ENCODE peak calls at places on chromosome 4, in nine cellular contexts. One of them, this sample, is unnamed.

GRCh38 chr4:104064650-104065577 is 345.1 kb upstream of the TACR3 start:
- DNase-seq in activated effector memory CD4-positive, alpha-beta T cell treated with anti-CD3 and anti-CD28 coated beads, Interleukin-2, amount 50 U/mL, for 16 hours: no peak
- DNase-seq in stimulated activated effector memory CD8-positive, alpha-beta T cell treated with anti-CD3 and anti-CD28 coated beads, Interleukin-12 subunit alpha, Interleukin-12 subunit beta, amount 100 ng/mL, for 72 hours: no peak
- DNase-seq in effector CD4-positive, alpha-beta T cell: no peak
- DNase-seq in NAMALWA: peak; percentile 56
- DNase-seq in kidney: no peak
- DNase-seq in NCI-H2029: peak; percentile 20
- DNase-seq in non-pigmented ciliary epithelial cell: peak; percentile 14
- DNase-seq in posterior cingulate gyrus: peak; percentile 77
- DNase-seq in this sample: no peak

GRCh38 chr4:174216935-174217272 is 66.6 kb downstream of the FBXO8 start:
- DNase-seq in activated effector memory CD4-positive, alpha-beta T cell treated with anti-CD3 and anti-CD28 coated beads, Interleukin-2, amount 50 U/mL, for 16 hours: no peak
- DNase-seq in stimulated activated effector memory CD8-positive, alpha-beta T cell treated with anti-CD3 and anti-CD28 coated beads, Interleukin-12 subunit alpha, Interleukin-12 subunit beta, amount 100 ng/mL, for 72 hours: no peak
- DNase-seq in effector CD4-positive, alpha-beta T cell: no peak
- DNase-seq in NAMALWA: no peak
- DNase-seq in kidney: no peak
- DNase-seq in NCI-H2029: no peak
- DNase-seq in non-pigmented ciliary epithelial cell: no peak
- DNase-seq in posterior cingulate gyrus: no peak
- DNase-seq in this sample: no peak

GRCh38 chr4:10104211-10104990 is 12.2 kb downstream of the WDR1 start:
- DNase-seq in activated effector memory CD4-positive, alpha-beta T cell treated with anti-CD3 and anti-CD28 coated beads, Interleukin-2, amount 50 U/mL, for 16 hours: no peak
- DNase-seq in stimulated activated effector memory CD8-positive, alpha-beta T cell treated with anti-CD3 and anti-CD28 coated beads, Interleukin-12 subunit alpha, Interleukin-12 subunit beta, amount 100 ng/mL, for 72 hours: no peak
- DNase-seq in effector CD4-positive, alpha-beta T cell: no peak
- DNase-seq in NAMALWA: no peak
- DNase-seq in kidney: peak; percentile 58
- DNase-seq in NCI-H2029: no peak
- DNase-seq in non-pigmented ciliary epithelial cell: no peak
- DNase-seq in posterior cingulate gyrus: no peak
- DNase-seq in this sample: no peak

GRCh38 chr4:178137732-178138471 is 695.7 kb upstream of the AGA start:
- DNase-seq in activated effector memory CD4-positive, alpha-beta T cell treated with anti-CD3 and anti-CD28 coated beads, Interleukin-2, amount 50 U/mL, for 16 hours: peak; percentile 54
- DNase-seq in stimulated activated effector memory CD8-positive, alpha-beta T cell treated with anti-CD3 and anti-CD28 coated beads, Interleukin-12 subunit alpha, Interleukin-12 subunit beta, amount 100 ng/mL, for 72 hours: no peak
- DNase-seq in effector CD4-positive, alpha-beta T cell: no peak
- DNase-seq in NAMALWA: no peak
- DNase-seq in kidney: no peak
- DNase-seq in NCI-H2029: no peak
- DNase-seq in non-pigmented ciliary epithelial cell: no peak
- DNase-seq in posterior cingulate gyrus: no peak
- DNase-seq in this sample: no peak

GRCh38 chr4:150329338-150329737 is 251.1 kb downstream of the DCLK2 start:
- DNase-seq in activated effector memory CD4-positive, alpha-beta T cell treated with anti-CD3 and anti-CD28 coated beads, Interleukin-2, amount 50 U/mL, for 16 hours: no peak
- DNase-seq in stimulated activated effector memory CD8-positive, alpha-beta T cell treated with anti-CD3 and anti-CD28 coated beads, Interleukin-12 subunit alpha, Interleukin-12 subunit beta, amount 100 ng/mL, for 72 hours: no peak
- DNase-seq in effector CD4-positive, alpha-beta T cell: no peak
- DNase-seq in NAMALWA: no peak
- DNase-seq in kidney: no peak
- DNase-seq in NCI-H2029: no peak
- DNase-seq in non-pigmented ciliary epithelial cell: no peak
- DNase-seq in posterior cingulate gyrus: no peak
- DNase-seq in this sample: no peak

GRCh38 chr4:156476359-156476758 is 495.2 kb downstream of the PDGFC start:
- DNase-seq in activated effector memory CD4-positive, alpha-beta T cell treated with anti-CD3 and anti-CD28 coated beads, Interleukin-2, amount 50 U/mL, for 16 hours: no peak
- DNase-seq in stimulated activated effector memory CD8-positive, alpha-beta T cell treated with anti-CD3 and anti-CD28 coated beads, Interleukin-12 subunit alpha, Interleukin-12 subunit beta, amount 100 ng/mL, for 72 hours: no peak
- DNase-seq in effector CD4-positive, alpha-beta T cell: no peak
- DNase-seq in NAMALWA: no peak
- DNase-seq in kidney: no peak
- DNase-seq in NCI-H2029: no peak
- DNase-seq in non-pigmented ciliary epithelial cell: peak; percentile 98
- DNase-seq in posterior cingulate gyrus: no peak
- DNase-seq in this sample: no peak

GRCh38 chr4:168811793-168812651 is 198.0 kb downstream of the CBR4 start:
- DNase-seq in activated effector memory CD4-positive, alpha-beta T cell treated with anti-CD3 and anti-CD28 coated beads, Interleukin-2, amount 50 U/mL, for 16 hours: no peak
- DNase-seq in stimulated activated effector memory CD8-positive, alpha-beta T cell treated with anti-CD3 and anti-CD28 coated beads, Interleukin-12 subunit alpha, Interleukin-12 subunit beta, amount 100 ng/mL, for 72 hours: no peak
- DNase-seq in effector CD4-positive, alpha-beta T cell: no peak
- DNase-seq in NAMALWA: no peak
- DNase-seq in kidney: no peak
- DNase-seq in NCI-H2029: no peak
- DNase-seq in non-pigmented ciliary epithelial cell: no peak
- DNase-seq in posterior cingulate gyrus: no peak
- DNase-seq in this sample: no peak

GRCh38 chr4:141046255-141046654 is 87.0 kb downstream of the RNF150 start:
- DNase-seq in activated effector memory CD4-positive, alpha-beta T cell treated with anti-CD3 and anti-CD28 coated beads, Interleukin-2, amount 50 U/mL, for 16 hours: no peak
- DNase-seq in stimulated activated effector memory CD8-positive, alpha-beta T cell treated with anti-CD3 and anti-CD28 coated beads, Interleukin-12 subunit alpha, Interleukin-12 subunit beta, amount 100 ng/mL, for 72 hours: no peak
- DNase-seq in effector CD4-positive, alpha-beta T cell: no peak
- DNase-seq in NAMALWA: no peak
- DNase-seq in kidney: no peak
- DNase-seq in NCI-H2029: no peak
- DNase-seq in non-pigmented ciliary epithelial cell: peak; percentile 99
- DNase-seq in posterior cingulate gyrus: no peak
- DNase-seq in this sample: no peak

GRCh38 chr4:112031712-112032328 is 113.4 kb upstream of the FAM241A start:
- DNase-seq in activated effector memory CD4-positive, alpha-beta T cell treated with anti-CD3 and anti-CD28 coated beads, Interleukin-2, amount 50 U/mL, for 16 hours: no peak
- DNase-seq in stimulated activated effector memory CD8-positive, alpha-beta T cell treated with anti-CD3 and anti-CD28 coated beads, Interleukin-12 subunit alpha, Interleukin-12 subunit beta, amount 100 ng/mL, for 72 hours: no peak
- DNase-seq in effector CD4-positive, alpha-beta T cell: no peak
- DNase-seq in NAMALWA: peak; percentile 77
- DNase-seq in kidney: no peak
- DNase-seq in NCI-H2029: no peak
- DNase-seq in non-pigmented ciliary epithelial cell: peak; percentile 26
- DNase-seq in posterior cingulate gyrus: no peak
- DNase-seq in this sample: peak; percentile 11

GRCh38 chr4:33890841-33891240 is 2353.5 kb downstream of the ARAP2 start:
- DNase-seq in activated effector memory CD4-positive, alpha-beta T cell treated with anti-CD3 and anti-CD28 coated beads, Interleukin-2, amount 50 U/mL, for 16 hours: no peak
- DNase-seq in stimulated activated effector memory CD8-positive, alpha-beta T cell treated with anti-CD3 and anti-CD28 coated beads, Interleukin-12 subunit alpha, Interleukin-12 subunit beta, amount 100 ng/mL, for 72 hours: no peak
- DNase-seq in effector CD4-positive, alpha-beta T cell: no peak
- DNase-seq in NAMALWA: no peak
- DNase-seq in kidney: no peak
- DNase-seq in NCI-H2029: no peak
- DNase-seq in non-pigmented ciliary epithelial cell: no peak
- DNase-seq in posterior cingulate gyrus: no peak
- DNase-seq in this sample: no peak

GRCh38 chr4:84394386-84394785 is 104.7 kb downstream of the NKX6-1 start:
- DNase-seq in activated effector memory CD4-positive, alpha-beta T cell treated with anti-CD3 and anti-CD28 coated beads, Interleukin-2, amount 50 U/mL, for 16 hours: no peak
- DNase-seq in stimulated activated effector memory CD8-positive, alpha-beta T cell treated with anti-CD3 and anti-CD28 coated beads, Interleukin-12 subunit alpha, Interleukin-12 subunit beta, amount 100 ng/mL, for 72 hours: no peak
- DNase-seq in effector CD4-positive, alpha-beta T cell: no peak
- DNase-seq in NAMALWA: no peak
- DNase-seq in kidney: no peak
- DNase-seq in NCI-H2029: no peak
- DNase-seq in non-pigmented ciliary epithelial cell: no peak
- DNase-seq in posterior cingulate gyrus: no peak
- DNase-seq in this sample: no peak

GRCh38 chr4:33722254-33722653 is 2522.1 kb downstream of the ARAP2 start:
- DNase-seq in activated effector memory CD4-positive, alpha-beta T cell treated with anti-CD3 and anti-CD28 coated beads, Interleukin-2, amount 50 U/mL, for 16 hours: no peak
- DNase-seq in stimulated activated effector memory CD8-positive, alpha-beta T cell treated with anti-CD3 and anti-CD28 coated beads, Interleukin-12 subunit alpha, Interleukin-12 subunit beta, amount 100 ng/mL, for 72 hours: no peak
- DNase-seq in effector CD4-positive, alpha-beta T cell: no peak
- DNase-seq in NAMALWA: no peak
- DNase-seq in kidney: no peak
- DNase-seq in NCI-H2029: no peak
- DNase-seq in non-pigmented ciliary epithelial cell: peak; percentile 42
- DNase-seq in posterior cingulate gyrus: no peak
- DNase-seq in this sample: no peak

GRCh38 chr4:88655226-88655625 is 42.4 kb downstream of the NAP1L5 start:
- DNase-seq in activated effector memory CD4-positive, alpha-beta T cell treated with anti-CD3 and anti-CD28 coated beads, Interleukin-2, amount 50 U/mL, for 16 hours: no peak
- DNase-seq in stimulated activated effector memory CD8-positive, alpha-beta T cell treated with anti-CD3 and anti-CD28 coated beads, Interleukin-12 subunit alpha, Interleukin-12 subunit beta, amount 100 ng/mL, for 72 hours: no peak
- DNase-seq in effector CD4-positive, alpha-beta T cell: no peak
- DNase-seq in NAMALWA: no peak
- DNase-seq in kidney: no peak
- DNase-seq in NCI-H2029: no peak
- DNase-seq in non-pigmented ciliary epithelial cell: no peak
- DNase-seq in posterior cingulate gyrus: no peak
- DNase-seq in this sample: no peak

GRCh38 chr4:147736458-147736857 is 4.6 kb downstream of the ARHGAP10 start:
- DNase-seq in activated effector memory CD4-positive, alpha-beta T cell treated with anti-CD3 and anti-CD28 coated beads, Interleukin-2, amount 50 U/mL, for 16 hours: no peak
- DNase-seq in stimulated activated effector memory CD8-positive, alpha-beta T cell treated with anti-CD3 and anti-CD28 coated beads, Interleukin-12 subunit alpha, Interleukin-12 subunit beta, amount 100 ng/mL, for 72 hours: no peak
- DNase-seq in effector CD4-positive, alpha-beta T cell: no peak
- DNase-seq in NAMALWA: no peak
- DNase-seq in kidney: no peak
- DNase-seq in NCI-H2029: no peak
- DNase-seq in non-pigmented ciliary epithelial cell: no peak
- DNase-seq in posterior cingulate gyrus: no peak
- DNase-seq in this sample: no peak

GRCh38 chr4:72323227-72323626 is 245.8 kb downstream of the ADAMTS3 start:
- DNase-seq in activated effector memory CD4-positive, alpha-beta T cell treated with anti-CD3 and anti-CD28 coated beads, Interleukin-2, amount 50 U/mL, for 16 hours: no peak
- DNase-seq in stimulated activated effector memory CD8-positive, alpha-beta T cell treated with anti-CD3 and anti-CD28 coated beads, Interleukin-12 subunit alpha, Interleukin-12 subunit beta, amount 100 ng/mL, for 72 hours: no peak
- DNase-seq in effector CD4-positive, alpha-beta T cell: no peak
- DNase-seq in NAMALWA: no peak
- DNase-seq in kidney: no peak
- DNase-seq in NCI-H2029: no peak
- DNase-seq in non-pigmented ciliary epithelial cell: no peak
- DNase-seq in posterior cingulate gyrus: no peak
- DNase-seq in this sample: no peak

GRCh38 chr4:124727331-124727730 is 14.8 kb upstream of the ANKRD50 start:
- DNase-seq in activated effector memory CD4-positive, alpha-beta T cell treated with anti-CD3 and anti-CD28 coated beads, Interleukin-2, amount 50 U/mL, for 16 hours: no peak
- DNase-seq in stimulated activated effector memory CD8-positive, alpha-beta T cell treated with anti-CD3 and anti-CD28 coated beads, Interleukin-12 subunit alpha, Interleukin-12 subunit beta, amount 100 ng/mL, for 72 hours: no peak
- DNase-seq in effector CD4-positive, alpha-beta T cell: no peak
- DNase-seq in NAMALWA: no peak
- DNase-seq in kidney: no peak
- DNase-seq in NCI-H2029: no peak
- DNase-seq in non-pigmented ciliary epithelial cell: no peak
- DNase-seq in posterior cingulate gyrus: no peak
- DNase-seq in this sample: no peak

GRCh38 chr4:13399257-13399656 is 84.9 kb downstream of the RAB28 start:
- DNase-seq in activated effector memory CD4-positive, alpha-beta T cell treated with anti-CD3 and anti-CD28 coated beads, Interleukin-2, amount 50 U/mL, for 16 hours: no peak
- DNase-seq in stimulated activated effector memory CD8-positive, alpha-beta T cell treated with anti-CD3 and anti-CD28 coated beads, Interleukin-12 subunit alpha, Interleukin-12 subunit beta, amount 100 ng/mL, for 72 hours: no peak
- DNase-seq in effector CD4-positive, alpha-beta T cell: no peak
- DNase-seq in NAMALWA: no peak
- DNase-seq in kidney: no peak
- DNase-seq in NCI-H2029: no peak
- DNase-seq in non-pigmented ciliary epithelial cell: peak; percentile 28
- DNase-seq in posterior cingulate gyrus: no peak
- DNase-seq in this sample: no peak

GRCh38 chr4:73704314-73705055 is 35.9 kb upstream of the CXCL8 start:
- DNase-seq in activated effector memory CD4-positive, alpha-beta T cell treated with anti-CD3 and anti-CD28 coated beads, Interleukin-2, amount 50 U/mL, for 16 hours: no peak
- DNase-seq in stimulated activated effector memory CD8-positive, alpha-beta T cell treated with anti-CD3 and anti-CD28 coated beads, Interleukin-12 subunit alpha, Interleukin-12 subunit beta, amount 100 ng/mL, for 72 hours: no peak
- DNase-seq in effector CD4-positive, alpha-beta T cell: no peak
- DNase-seq in NAMALWA: no peak
- DNase-seq in kidney: no peak
- DNase-seq in NCI-H2029: peak; percentile 54
- DNase-seq in non-pigmented ciliary epithelial cell: peak; percentile 98
- DNase-seq in posterior cingulate gyrus: no peak
- DNase-seq in this sample: no peak

GRCh38 chr4:96352051-96352517 is 512.2 kb downstream of the PDHA2 start:
- DNase-seq in activated effector memory CD4-positive, alpha-beta T cell treated with anti-CD3 and anti-CD28 coated beads, Interleukin-2, amount 50 U/mL, for 16 hours: no peak
- DNase-seq in stimulated activated effector memory CD8-positive, alpha-beta T cell treated with anti-CD3 and anti-CD28 coated beads, Interleukin-12 subunit alpha, Interleukin-12 subunit beta, amount 100 ng/mL, for 72 hours: no peak
- DNase-seq in effector CD4-positive, alpha-beta T cell: no peak
- DNase-seq in NAMALWA: peak; percentile 51
- DNase-seq in kidney: no peak
- DNase-seq in NCI-H2029: no peak
- DNase-seq in non-pigmented ciliary epithelial cell: no peak
- DNase-seq in posterior cingulate gyrus: peak; percentile 22
- DNase-seq in this sample: no peak

GRCh38 chr4:107825072-107825789 is 499 bp downstream of the SGMS2 start:
- DNase-seq in activated effector memory CD4-positive, alpha-beta T cell treated with anti-CD3 and anti-CD28 coated beads, Interleukin-2, amount 50 U/mL, for 16 hours: no peak
- DNase-seq in stimulated activated effector memory CD8-positive, alpha-beta T cell treated with anti-CD3 and anti-CD28 coated beads, Interleukin-12 subunit alpha, Interleukin-12 subunit beta, amount 100 ng/mL, for 72 hours: peak; percentile 50
- DNase-seq in effector CD4-positive, alpha-beta T cell: no peak
- DNase-seq in NAMALWA: no peak
- DNase-seq in kidney: peak; percentile 87
- DNase-seq in NCI-H2029: no peak
- DNase-seq in non-pigmented ciliary epithelial cell: no peak
- DNase-seq in posterior cingulate gyrus: no peak
- DNase-seq in this sample: no peak

GRCh38 chr4:39587881-39588280 is 50.8 kb downstream of the SMIM14 start:
- DNase-seq in activated effector memory CD4-positive, alpha-beta T cell treated with anti-CD3 and anti-CD28 coated beads, Interleukin-2, amount 50 U/mL, for 16 hours: no peak
- DNase-seq in stimulated activated effector memory CD8-positive, alpha-beta T cell treated with anti-CD3 and anti-CD28 coated beads, Interleukin-12 subunit alpha, Interleukin-12 subunit beta, amount 100 ng/mL, for 72 hours: no peak
- DNase-seq in effector CD4-positive, alpha-beta T cell: no peak
- DNase-seq in NAMALWA: no peak
- DNase-seq in kidney: no peak
- DNase-seq in NCI-H2029: no peak
- DNase-seq in non-pigmented ciliary epithelial cell: peak; percentile 87
- DNase-seq in posterior cingulate gyrus: no peak
- DNase-seq in this sample: no peak

GRCh38 chr4:37530451-37530850 is 155.7 kb downstream of the RELL1 start:
- DNase-seq in activated effector memory CD4-positive, alpha-beta T cell treated with anti-CD3 and anti-CD28 coated beads, Interleukin-2, amount 50 U/mL, for 16 hours: no peak
- DNase-seq in stimulated activated effector memory CD8-positive, alpha-beta T cell treated with anti-CD3 and anti-CD28 coated beads, Interleukin-12 subunit alpha, Interleukin-12 subunit beta, amount 100 ng/mL, for 72 hours: no peak
- DNase-seq in effector CD4-positive, alpha-beta T cell: no peak
- DNase-seq in NAMALWA: no peak
- DNase-seq in kidney: no peak
- DNase-seq in NCI-H2029: no peak
- DNase-seq in non-pigmented ciliary epithelial cell: no peak
- DNase-seq in posterior cingulate gyrus: no peak
- DNase-seq in this sample: no peak

GRCh38 chr4:156962551-156962974 is 9.0 kb downstream of the PDGFC start:
- DNase-seq in activated effector memory CD4-positive, alpha-beta T cell treated with anti-CD3 and anti-CD28 coated beads, Interleukin-2, amount 50 U/mL, for 16 hours: no peak
- DNase-seq in stimulated activated effector memory CD8-positive, alpha-beta T cell treated with anti-CD3 and anti-CD28 coated beads, Interleukin-12 subunit alpha, Interleukin-12 subunit beta, amount 100 ng/mL, for 72 hours: no peak
- DNase-seq in effector CD4-positive, alpha-beta T cell: no peak
- DNase-seq in NAMALWA: no peak
- DNase-seq in kidney: no peak
- DNase-seq in NCI-H2029: no peak
- DNase-seq in non-pigmented ciliary epithelial cell: peak; percentile 65
- DNase-seq in posterior cingulate gyrus: no peak
- DNase-seq in this sample: no peak

GRCh38 chr4:145839151-145839550 is 99.5 kb downstream of the ZNF827 start:
- DNase-seq in activated effector memory CD4-positive, alpha-beta T cell treated with anti-CD3 and anti-CD28 coated beads, Interleukin-2, amount 50 U/mL, for 16 hours: no peak
- DNase-seq in stimulated activated effector memory CD8-positive, alpha-beta T cell treated with anti-CD3 and anti-CD28 coated beads, Interleukin-12 subunit alpha, Interleukin-12 subunit beta, amount 100 ng/mL, for 72 hours: no peak
- DNase-seq in effector CD4-positive, alpha-beta T cell: no peak
- DNase-seq in NAMALWA: no peak
- DNase-seq in kidney: no peak
- DNase-seq in NCI-H2029: no peak
- DNase-seq in non-pigmented ciliary epithelial cell: no peak
- DNase-seq in posterior cingulate gyrus: peak; percentile 61
- DNase-seq in this sample: no peak

GRCh38 chr4:16585053-16585452 is 313.4 kb downstream of the LDB2 start:
- DNase-seq in activated effector memory CD4-positive, alpha-beta T cell treated with anti-CD3 and anti-CD28 coated beads, Interleukin-2, amount 50 U/mL, for 16 hours: no peak
- DNase-seq in stimulated activated effector memory CD8-positive, alpha-beta T cell treated with anti-CD3 and anti-CD28 coated beads, Interleukin-12 subunit alpha, Interleukin-12 subunit beta, amount 100 ng/mL, for 72 hours: no peak
- DNase-seq in effector CD4-positive, alpha-beta T cell: no peak
- DNase-seq in NAMALWA: no peak
- DNase-seq in kidney: no peak
- DNase-seq in NCI-H2029: no peak
- DNase-seq in non-pigmented ciliary epithelial cell: no peak
- DNase-seq in posterior cingulate gyrus: no peak
- DNase-seq in this sample: no peak

GRCh38 chr4:47075241-47075640 is 43.9 kb downstream of the GABRB1 start:
- DNase-seq in activated effector memory CD4-positive, alpha-beta T cell treated with anti-CD3 and anti-CD28 coated beads, Interleukin-2, amount 50 U/mL, for 16 hours: no peak
- DNase-seq in stimulated activated effector memory CD8-positive, alpha-beta T cell treated with anti-CD3 and anti-CD28 coated beads, Interleukin-12 subunit alpha, Interleukin-12 subunit beta, amount 100 ng/mL, for 72 hours: no peak
- DNase-seq in effector CD4-positive, alpha-beta T cell: no peak
- DNase-seq in NAMALWA: no peak
- DNase-seq in kidney: no peak
- DNase-seq in NCI-H2029: no peak
- DNase-seq in non-pigmented ciliary epithelial cell: peak; percentile 17
- DNase-seq in posterior cingulate gyrus: no peak
- DNase-seq in this sample: no peak

GRCh38 chr4:112279025-112279881 is 6.5 kb downstream of the TIFA start:
- DNase-seq in activated effector memory CD4-positive, alpha-beta T cell treated with anti-CD3 and anti-CD28 coated beads, Interleukin-2, amount 50 U/mL, for 16 hours: no peak
- DNase-seq in stimulated activated effector memory CD8-positive, alpha-beta T cell treated with anti-CD3 and anti-CD28 coated beads, Interleukin-12 subunit alpha, Interleukin-12 subunit beta, amount 100 ng/mL, for 72 hours: no peak
- DNase-seq in effector CD4-positive, alpha-beta T cell: no peak
- DNase-seq in NAMALWA: peak; percentile 40
- DNase-seq in kidney: no peak
- DNase-seq in NCI-H2029: no peak
- DNase-seq in non-pigmented ciliary epithelial cell: no peak
- DNase-seq in posterior cingulate gyrus: no peak
- DNase-seq in this sample: no peak

GRCh38 chr4:108337923-108338322 is 169.2 kb upstream of the LEF1 start:
- DNase-seq in activated effector memory CD4-positive, alpha-beta T cell treated with anti-CD3 and anti-CD28 coated beads, Interleukin-2, amount 50 U/mL, for 16 hours: no peak
- DNase-seq in stimulated activated effector memory CD8-positive, alpha-beta T cell treated with anti-CD3 and anti-CD28 coated beads, Interleukin-12 subunit alpha, Interleukin-12 subunit beta, amount 100 ng/mL, for 72 hours: no peak
- DNase-seq in effector CD4-positive, alpha-beta T cell: no peak
- DNase-seq in NAMALWA: no peak
- DNase-seq in kidney: no peak
- DNase-seq in NCI-H2029: no peak
- DNase-seq in non-pigmented ciliary epithelial cell: no peak
- DNase-seq in posterior cingulate gyrus: no peak
- DNase-seq in this sample: no peak

GRCh38 chr4:15455290-15455689 is 14.4 kb upstream of the CC2D2A start:
- DNase-seq in activated effector memory CD4-positive, alpha-beta T cell treated with anti-CD3 and anti-CD28 coated beads, Interleukin-2, amount 50 U/mL, for 16 hours: no peak
- DNase-seq in stimulated activated effector memory CD8-positive, alpha-beta T cell treated with anti-CD3 and anti-CD28 coated beads, Interleukin-12 subunit alpha, Interleukin-12 subunit beta, amount 100 ng/mL, for 72 hours: no peak
- DNase-seq in effector CD4-positive, alpha-beta T cell: no peak
- DNase-seq in NAMALWA: no peak
- DNase-seq in kidney: peak; percentile 73
- DNase-seq in NCI-H2029: no peak
- DNase-seq in non-pigmented ciliary epithelial cell: no peak
- DNase-seq in posterior cingulate gyrus: no peak
- DNase-seq in this sample: no peak

GRCh38 chr4:26218677-26219181 is 102.1 kb upstream of the RBPJ start:
- DNase-seq in activated effector memory CD4-positive, alpha-beta T cell treated with anti-CD3 and anti-CD28 coated beads, Interleukin-2, amount 50 U/mL, for 16 hours: no peak
- DNase-seq in stimulated activated effector memory CD8-positive, alpha-beta T cell treated with anti-CD3 and anti-CD28 coated beads, Interleukin-12 subunit alpha, Interleukin-12 subunit beta, amount 100 ng/mL, for 72 hours: no peak
- DNase-seq in effector CD4-positive, alpha-beta T cell: no peak
- DNase-seq in NAMALWA: no peak
- DNase-seq in kidney: no peak
- DNase-seq in NCI-H2029: no peak
- DNase-seq in non-pigmented ciliary epithelial cell: no peak
- DNase-seq in posterior cingulate gyrus: peak; percentile 21
- DNase-seq in this sample: no peak

GRCh38 chr4:20203508-20203907 is 48.2 kb upstream of the SLIT2 start:
- DNase-seq in activated effector memory CD4-positive, alpha-beta T cell treated with anti-CD3 and anti-CD28 coated beads, Interleukin-2, amount 50 U/mL, for 16 hours: no peak
- DNase-seq in stimulated activated effector memory CD8-positive, alpha-beta T cell treated with anti-CD3 and anti-CD28 coated beads, Interleukin-12 subunit alpha, Interleukin-12 subunit beta, amount 100 ng/mL, for 72 hours: no peak
- DNase-seq in effector CD4-positive, alpha-beta T cell: no peak
- DNase-seq in NAMALWA: no peak
- DNase-seq in kidney: no peak
- DNase-seq in NCI-H2029: no peak
- DNase-seq in non-pigmented ciliary epithelial cell: peak; percentile 70
- DNase-seq in posterior cingulate gyrus: no peak
- DNase-seq in this sample: no peak

This sample was measured in memory B cell.